ENCODE peak calls at places on chromosomes 11 and 22, in six cellular contexts. U is fibroblast of mammary gland, S is AG09309, B is left lung, G is fibroblast of villous mesenchyme, W is Peyer's patch. O is an unnamed sample.

GRCh38 chr11:66845876-66846212 is 2.6 kb downstream of the RCE1 start:
- DNase-seq in U (no peak), S (no peak), B (no peak), G (no peak), W (no peak), O (no peak)

GRCh38 chr11:36953986-36954385 is 355.9 kb upstream of the RAG2 start:
- DNase-seq in U (no peak), S (no peak), B (no peak), G (no peak), W (no peak), O (no peak)

GRCh38 chr22:43008509-43008908 is 6.4 kb downstream of the PACSIN2 start:
- DNase-seq in U (no peak), S (no peak), B (no peak), G (peak; percentile 51), W (no peak), O (no peak)

GRCh38 chr11:130121430-130121978 is 38.1 kb upstream of the ST14 start:
- DNase-seq in U (peak; percentile 77), S (no peak), B (no peak), G (peak; percentile 40), W (no peak), O (no peak)

GRCh38 chr11:109424893-109425292 is 2.9 kb downstream of the C11orf87 start:
- DNase-seq in U (no peak), S (no peak), B (no peak), G (no peak), W (no peak), O (no peak)

GRCh38 chr11:112219476-112220232 is 6.6 kb upstream of the PTS start:
- DNase-seq in U (peak; percentile 82), S (peak; percentile 47), B (no peak), G (peak; percentile 86), W (peak; percentile 25), O (no peak)

GRCh38 chr11:56883590-56883989 is 105.1 kb upstream of the OR5AK2 start:
- DNase-seq in U (no peak), S (no peak), B (no peak), G (no peak), W (no peak), O (no peak)

GRCh38 chr11:75028321-75029097 is 39.8 kb downstream of the NEU3 start:
- DNase-seq in U (peak; percentile 45), S (no peak), B (no peak), G (peak; percentile 19), W (no peak), O (no peak)

GRCh38 chr11:122202951-122203456 is 87.0 kb upstream of the BLID start:
- DNase-seq in U (peak; percentile 76), S (peak; percentile 41), B (peak; percentile 62), G (peak; percentile 78), W (no peak), O (peak; percentile 63)

GRCh38 chr11:74168838-74169237 is 2.0 kb downstream of the C2CD3 start:
- DNase-seq in U (no peak), S (no peak), B (no peak), G (no peak), W (no peak), O (no peak)

GRCh38 chr11:969651-970205 is 44.1 kb downstream of the AP2A2 start:
- DNase-seq in U (no peak), S (no peak), B (no peak), G (no peak), W (no peak), O (no peak)

GRCh38 chr11:1087961-1088926 is 13.6 kb downstream of the MUC2 start:
- DNase-seq in U (no peak), S (no peak), B (no peak), G (no peak), W (no peak), O (no peak)

GRCh38 chr11:46039990-46040389 is 81.3 kb downstream of the PHF21A start:
- DNase-seq in U (peak; percentile 66), S (peak; percentile 49), B (no peak), G (peak; percentile 12), W (no peak), O (no peak)

GRCh38 chr22:30301995-30302809 is 12.9 kb upstream of the CASTOR1 start:
- DNase-seq in U (peak; percentile 86), S (no peak), B (peak; percentile 74), G (peak; percentile 99), W (peak; percentile 73), O (peak; percentile 78)

GRCh38 chr22:22884010-22884887 is 3.4 kb upstream of the IGLL5 start:
- DNase-seq in U (peak; percentile 70), S (no peak), B (peak; percentile 59), G (peak; percentile 61), W (peak; percentile 75), O (peak; percentile 55)

GRCh38 chr11:14424096-14424495 is 65.1 kb upstream of the RRAS2 start:
- DNase-seq in U (peak; percentile 82), S (no peak), B (no peak), G (peak; percentile 45), W (no peak), O (no peak)

GRCh38 chr11:132177106-132177505 is 806.7 kb downstream of the NTM start:
- DNase-seq in U (peak; percentile 43), S (peak; percentile 13), B (no peak), G (peak; percentile 43), W (no peak), O (no peak)

GRCh38 chr11:19987243-19987870 is 172.9 kb downstream of the DBX1 start:
- DNase-seq in U (no peak), S (no peak), B (no peak), G (peak; percentile 31), W (no peak), O (no peak)

GRCh38 chr11:62558669-62559068 is 12.1 kb upstream of the AHNAK start:
- DNase-seq in U (no peak), S (no peak), B (no peak), G (no peak), W (no peak), O (no peak)

GRCh38 chr11:1445741-1446445 is 40.7 kb downstream of the MOB2 start:
- DNase-seq in U (no peak), S (no peak), B (no peak), G (no peak), W (no peak), O (no peak)

GRCh38 chr11:2207773-2208621 is 36.4 kb upstream of the TH start:
- DNase-seq in U (no peak), S (no peak), B (no peak), G (no peak), W (no peak), O (peak; percentile 3)

GRCh38 chr11:33588056-33588455 is 112.6 kb downstream of the C11orf91 start:
- DNase-seq in U (no peak), S (no peak), B (no peak), G (no peak), W (no peak), O (no peak)

GRCh38 chr22:44325718-44326548 is 13.2 kb upstream of the SHISAL1 start:
- DNase-seq in U (peak; percentile 35), S (peak; percentile 14), B (no peak), G (peak; percentile 64), W (no peak), O (no peak)

GRCh38 chr22:44968736-44969135 is 41.1 kb downstream of the PHF21B start:
- DNase-seq in U (no peak), S (no peak), B (no peak), G (no peak), W (no peak), O (no peak)

GRCh38 chr11:93574821-93575220 is 31.6 kb upstream of the SMCO4 start:
- DNase-seq in U (no peak), S (no peak), B (no peak), G (no peak), W (no peak), O (no peak)
- H3K4me3 ChIP-seq in U (no peak overlapping the region), S (no peak overlapping the region), B (no peak overlapping the region), G (no peak overlapping the region), W (no peak overlapping the region), O (no peak overlapping the region)

GRCh38 chr11:114293201-114293711 is 2.9 kb upstream of the NNMT start:
- DNase-seq in U (peak; percentile 53), S (no peak), B (no peak), G (no peak), W (no peak), O (no peak)

GRCh38 chr11:114296190-114296978 is at the start of gene NNMT:
- DNase-seq in U (peak; percentile 99), S (peak; percentile 97), B (peak; percentile 75), G (peak; percentile 99), W (no peak), O (peak; percentile 68)

GRCh38 chr11:114297806-114298700 is 1.9 kb downstream of the NNMT start:
- DNase-seq in U (no peak), S (no peak), B (no peak), G (no peak), W (no peak), O (no peak)

GRCh38 chr11:114296979-114297372 is 777 bp downstream of the NNMT start:
- DNase-seq in U (no peak), S (no peak), B (no peak), G (no peak), W (no peak), O (no peak)

DNA sequence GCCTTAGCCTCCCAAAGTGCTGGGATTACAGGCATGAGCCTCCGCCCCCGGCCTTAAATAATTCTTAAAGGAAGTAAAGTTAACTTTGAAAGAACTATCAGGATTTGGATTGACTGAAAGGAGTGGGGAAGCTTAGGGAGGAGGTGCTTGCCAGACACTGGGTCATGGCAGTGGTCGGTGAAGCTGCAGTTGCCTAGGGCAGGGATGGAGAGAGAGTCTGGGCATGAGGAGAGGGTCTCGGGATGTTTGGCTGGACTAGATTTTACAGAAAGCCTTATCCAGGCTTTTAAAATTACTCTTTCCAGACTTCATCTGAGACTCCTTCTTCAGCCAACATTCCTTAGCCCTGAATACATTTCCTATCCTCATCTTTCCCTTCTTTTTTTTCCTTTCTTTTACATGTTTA is 520 bp upstream of the NNMT start:
- DNase-seq in U (no peak), S (no peak), B (no peak), G (no peak), W (no peak), O (no peak)
- H3K4me3 ChIP-seq in U (peak overlapping the region; percentile 82), S (peak overlapping the region; percentile 43), B (no peak overlapping the region), G (peak overlapping the region; percentile 91), W (no peak overlapping the region), O (no peak overlapping the region)

DNA sequence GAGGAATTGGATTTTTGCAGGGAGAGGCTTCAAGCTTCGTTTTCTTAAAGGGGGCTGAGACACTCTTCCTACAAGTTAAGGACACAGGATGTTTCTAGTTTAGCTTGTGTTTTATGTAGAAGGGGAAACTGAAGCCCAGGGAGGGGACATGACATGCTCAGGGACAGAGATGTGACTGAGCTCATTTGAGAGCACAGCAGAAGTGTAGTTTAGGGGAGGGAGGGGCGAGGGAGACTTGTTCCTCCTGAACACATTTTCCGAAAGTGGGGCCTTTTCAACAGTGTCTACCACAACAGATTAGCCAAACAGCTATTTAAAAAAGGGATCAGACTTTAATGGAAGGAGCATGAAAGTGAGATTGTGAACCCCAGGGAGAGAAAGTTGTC is 148.1 kb downstream of the FBXO7 start:
- DNase-seq in U (no peak), S (no peak), B (no peak), G (no peak), W (no peak), O (no peak)
- H3K4me3 ChIP-seq in U (no peak overlapping the region), S (no peak overlapping the region), B (no peak overlapping the region), G (no peak overlapping the region), W (no peak overlapping the region), O (no peak overlapping the region)

GRCh38 chr11:64037027-64037633 is 1.4 kb downstream of the FLRT1 start:
- DNase-seq in U (no peak), S (no peak), B (no peak), G (no peak), W (no peak), O (no peak)
- H3K4me3 ChIP-seq in U (no peak overlapping the region), S (no peak overlapping the region), B (no peak overlapping the region), G (no peak overlapping the region), W (no peak overlapping the region), O (no peak overlapping the region)

GRCh38 chr22:21104126-21104691 is 58.5 kb downstream of the LRRC74B start:
- DNase-seq in U (no peak), S (no peak), B (no peak), G (no peak), W (no peak), O (no peak)
- H3K4me3 ChIP-seq in U (no peak overlapping the region), S (no peak overlapping the region), B (no peak overlapping the region), G (no peak overlapping the region), W (no peak overlapping the region), O (no peak overlapping the region)

O was measured in heart left ventricle.